ENCODE peak calls at places on chromosomes 7 and 10, in eight cellular contexts. Z is psoas muscle, X is GM12865, T is tibial artery, L is NCI-H1105, I is NCI-H1092, E is progenitor cell of endocrine pancreas, W is lower lobe of right lung. R is an unnamed sample.

GRCh38 chr7:24786941-24787340 is 29.7 kb upstream of the GSDME start:
- DNase-seq in Z (peak; percentile 78), X (peak; percentile 27), T (no peak), L (no peak), I (no peak), E (no peak), W (peak; percentile 73), R (peak; percentile 89)

GRCh38 chr10:124093076-124093773 is at the start of gene CHST15:
- DNase-seq in Z (peak; percentile 75), X (no peak), T (peak; percentile 81), L (peak; percentile 11), I (no peak), E (peak; percentile 57), W (peak; percentile 65), R (no peak)

GRCh38 chr10:86077271-86077670 is 289.3 kb downstream of the GRID1 start:
- DNase-seq in Z (no peak), X (no peak), T (no peak), L (no peak), I (no peak), E (no peak), W (no peak), R (no peak)

GRCh38 chr7:226281-226882 is 34.0 kb downstream of the FAM20C start:
- DNase-seq in Z (no peak), X (no peak), T (no peak), L (no peak), I (no peak), E (no peak), W (no peak), R (no peak)

GRCh38 chr10:132212816-132213215 is 26.1 kb downstream of the DPYSL4 start:
- DNase-seq in Z (no peak), X (no peak), T (no peak), L (no peak), I (no peak), E (no peak), W (no peak), R (no peak)

GRCh38 chr7:30390872-30391646 is 87.5 kb downstream of the NOD1 start:
- DNase-seq in Z (no peak), X (no peak), T (no peak), L (no peak), I (no peak), E (no peak), W (no peak), R (no peak)

GRCh38 chr10:84994722-84995121 is 666.3 kb downstream of the CCSER2 start:
- DNase-seq in Z (no peak), X (no peak), T (no peak), L (no peak), I (no peak), E (no peak), W (no peak), R (no peak)

GRCh38 chr7:100706672-100707311 is 871 bp downstream of the POP7 start:
- DNase-seq in Z (peak; percentile 63), X (no peak), T (no peak), L (no peak), I (no peak), E (no peak), W (peak; percentile 56), R (no peak)

GRCh38 chr10:52801951-52802350 is 29.4 kb upstream of the MBL2 start:
- DNase-seq in Z (no peak), X (no peak), T (no peak), L (no peak), I (no peak), E (no peak), W (no peak), R (no peak)

GRCh38 chr10:126847666-126848065 is 57.6 kb upstream of the DOCK1 start:
- DNase-seq in Z (no peak), X (no peak), T (no peak), L (no peak), I (no peak), E (no peak), W (no peak), R (no peak)

GRCh38 chr7:152076324-152076821 is 50.9 kb downstream of the GALNT11 start:
- DNase-seq in Z (no peak), X (peak; percentile 11), T (no peak), L (no peak), I (no peak), E (no peak), W (no peak), R (no peak)

GRCh38 chr10:21634599-21635365 is 100.8 kb downstream of the MLLT10 start:
- DNase-seq in Z (no peak), X (no peak), T (no peak), L (no peak), I (no peak), E (no peak), W (no peak), R (no peak)

GRCh38 chr10:101225846-101226361 is 3.4 kb downstream of the LBX1 start:
- DNase-seq in Z (no peak), X (no peak), T (no peak), L (no peak), I (no peak), E (no peak), W (no peak), R (no peak)

GRCh38 chr10:113023017-113023416 is 73.0 kb downstream of the TCF7L2 start:
- DNase-seq in Z (no peak), X (no peak), T (no peak), L (no peak), I (no peak), E (no peak), W (peak; percentile 69), R (no peak)

GRCh38 chr7:137695942-137696341 is 150.8 kb downstream of the DGKI start:
- DNase-seq in Z (no peak), X (no peak), T (no peak), L (no peak), I (no peak), E (no peak), W (no peak), R (no peak)

GRCh38 chr10:11795101-11795920 is 27.8 kb upstream of the PROSER2 start:
- DNase-seq in Z (no peak), X (no peak), T (no peak), L (no peak), I (no peak), E (no peak), W (no peak), R (no peak)

GRCh38 chr7:157824011-157824818 is 487.4 kb downstream of the DNAJB6 start:
- DNase-seq in Z (no peak), X (no peak), T (no peak), L (no peak), I (no peak), E (no peak), W (no peak), R (no peak)

GRCh38 chr7:50775826-50776225 is 6.9 kb downstream of the GRB10 start:
- DNase-seq in Z (no peak), X (no peak), T (no peak), L (no peak), I (no peak), E (no peak), W (no peak), R (no peak)

GRCh38 chr10:132274581-132274980 is 33.2 kb downstream of the STK32C start:
- DNase-seq in Z (no peak), X (no peak), T (no peak), L (no peak), I (no peak), E (no peak), W (no peak), R (no peak)

GRCh38 chr7:16684935-16685334 is 39.0 kb downstream of the BZW2 start:
- DNase-seq in Z (no peak), X (no peak), T (no peak), L (no peak), I (no peak), E (no peak), W (no peak), R (no peak)

GRCh38 chr10:126075009-126075408 is 178.6 kb downstream of the FANK1 start:
- DNase-seq in Z (no peak), X (no peak), T (no peak), L (no peak), I (no peak), E (no peak), W (no peak), R (no peak)

GRCh38 chr7:43585521-43585920 is 2.6 kb downstream of the STK17A start:
- DNase-seq in Z (no peak), X (peak; percentile 44), T (no peak), L (no peak), I (no peak), E (no peak), W (no peak), R (peak; percentile 91)

GRCh38 chr7:98137826-98138151 is 31.1 kb downstream of the LMTK2 start:
- DNase-seq in Z (no peak), X (peak; percentile 87), T (no peak), L (no peak), I (no peak), E (no peak), W (no peak), R (peak; percentile 70)

GRCh38 chr10:99419688-99420087 is 10.7 kb downstream of the GOT1 start:
- DNase-seq in Z (no peak), X (no peak), T (no peak), L (no peak), I (no peak), E (no peak), W (no peak), R (no peak)

GRCh38 chr10:119103687-119104652 is at the start of gene DENND10:
- DNase-seq in Z (peak; percentile 90), X (peak; percentile 92), T (peak; percentile 89), L (no peak), I (peak; percentile 27), E (peak; percentile 68), W (peak; percentile 87), R (peak; percentile 66)

GRCh38 chr7:111439977-111440376 is 122.3 kb downstream of the IMMP2L start:
- DNase-seq in Z (no peak), X (no peak), T (no peak), L (no peak), I (no peak), E (no peak), W (no peak), R (no peak)

GRCh38 chr10:46232084-46232483 is 54.7 kb upstream of the ANTXRL start:
- DNase-seq in Z (no peak), X (no peak), T (no peak), L (no peak), I (no peak), E (no peak), W (no peak), R (no peak)

GRCh38 chr7:20560325-20561180 is 54.9 kb upstream of the ABCB5 start:
- DNase-seq in Z (no peak), X (no peak), T (no peak), L (peak; percentile 70), I (no peak), E (no peak), W (no peak), R (no peak)

GRCh38 chr10:75253281-75254220 is 17.8 kb upstream of the COMTD1 start:
- DNase-seq in Z (no peak), X (no peak), T (no peak), L (no peak), I (no peak), E (no peak), W (no peak), R (no peak)